ENCODE peak calls at places on chromosomes 5 and 9, in six cellular contexts. C, B, K, G, L and P are unnamed samples.

GRCh38 chr5:178483620-178484019 is 106.6 kb downstream of the COL23A1 start:
- DNase-seq in K (peak; percentile 38), C (no peak), B (no peak), G (peak; percentile 58), L (peak; percentile 61), P (no peak)

GRCh38 chr5:98779264-98779877 is 5.9 kb downstream of the RGMB start:
- DNase-seq in K (no peak), C (no peak), G (no peak), L (no peak), B (no peak), P (no peak)

GRCh38 chr5:16454686-16455085 is 10.9 kb downstream of the ZNF622 start:
- DNase-seq in K (no peak), C (no peak), B (no peak), L (no peak), G (no peak), P (no peak)

GRCh38 chr9:935348-935965 is 41.0 kb upstream of the DMRT3 start:
- DNase-seq in C (no peak), G (no peak), L (no peak), B (no peak), K (no peak), P (no peak)

GRCh38 chr5:99000221-99000620 is 71.4 kb upstream of the CHD1 start:
- DNase-seq in K (no peak), C (no peak), B (no peak), G (no peak), L (no peak), P (no peak)

GRCh38 chr9:19085295-19085694 is 17.4 kb downstream of the HAUS6 start:
- DNase-seq in G (no peak), B (no peak), C (no peak), K (no peak), L (no peak), P (no peak)

GRCh38 chr5:179599100-179599499 is 24.4 kb downstream of the HNRNPH1 start:
- DNase-seq in B (no peak), L (no peak), G (no peak), K (no peak), C (no peak), P (no peak)

GRCh38 chr5:37056762-37057161 is 180.2 kb downstream of the NIPBL start:
- DNase-seq in K (no peak), L (no peak), C (no peak), B (no peak), G (no peak), P (no peak)

GRCh38 chr5:128579111-128579510 is 41.1 kb upstream of the FBN2 start:
- DNase-seq in G (no peak), B (no peak), L (no peak), C (no peak), K (no peak), P (no peak)

GRCh38 chr9:87586731-87587355 is 89.2 kb downstream of the DAPK1 start:
- DNase-seq in C (no peak), G (no peak), L (no peak), B (no peak), K (no peak), P (no peak)

GRCh38 chr5:160451281-160451680 is 29.6 kb downstream of the PTTG1 start:
- DNase-seq in B (no peak), L (no peak), C (no peak), K (no peak), G (no peak), P (no peak)

GRCh38 chr9:96025995-96026572 is 150.6 kb downstream of the ERCC6L2 start:
- DNase-seq in G (no peak), K (no peak), B (no peak), C (peak; percentile 59), L (no peak), P (peak; percentile 49)